ENCODE peak calls at places on chromosomes 2 and 18, in ten cellular contexts. M is upper lobe of right lung, U is stomach, O is transverse colon, Y is astrocyte of the spinal cord, R is brain microvascular endothelial cell, B is K562, Z is GM23338, K is AG04450, V is psoas muscle. A is an unnamed sample.

GRCh38 chr2:166197446-166197845 is 69.6 kb upstream of the SCN1A start:
- DNase-seq in M (no peak), U (no peak), O (no peak), Y (no peak), R (no peak), B (no peak), Z (no peak), K (no peak), V (no peak), A (no peak)

GRCh38 chr2:101850450-101850849 is 141.3 kb upstream of the IL1R2 start:
- DNase-seq in M (no peak), U (no peak), O (no peak), Y (no peak), R (no peak), B (no peak), Z (no peak), K (no peak), V (no peak), A (no peak)

GRCh38 chr18:2855560-2856350 is 8.9 kb downstream of the EMILIN2 start:
- DNase-seq in M (no peak), U (no peak), O (no peak), Y (no peak), R (no peak), B (no peak), Z (no peak), K (no peak), V (no peak), A (no peak)

GRCh38 chr2:168928113-168928823 is 27.2 kb downstream of the G6PC2 start:
- DNase-seq in M (no peak), U (no peak), O (no peak), Y (no peak), R (no peak), B (no peak), Z (no peak), K (no peak), V (no peak), A (no peak)

GRCh38 chr2:111534816-111535803 is 348.9 kb downstream of the ANAPC1 start:
- DNase-seq in M (no peak), U (no peak), O (peak), Y (peak), R (peak), B (no peak), Z (peak), K (peak), V (no peak), A (no peak)

GRCh38 chr18:32049393-32050161 is 31.0 kb downstream of the RNF125 start:
- DNase-seq in M (peak), U (peak), O (peak), Y (no peak), R (no peak), B (no peak), Z (no peak), K (no peak), V (peak), A (peak)

GRCh38 chr2:142190805-142191204 is 60.0 kb upstream of the LRP1B start:
- DNase-seq in M (no peak), U (no peak), O (no peak), Y (peak), R (peak), B (no peak), Z (peak), K (no peak), V (no peak), A (peak)

GRCh38 chr2:20573611-20574422 is 77.1 kb downstream of the HS1BP3 start:
- DNase-seq in M (no peak), U (no peak), O (peak), Y (peak), R (no peak), B (no peak), Z (no peak), K (peak), V (no peak), A (no peak)

GRCh38 chr2:50752228-50752627 is 279.7 kb downstream of the NRXN1 start:
- DNase-seq in M (no peak), U (no peak), O (no peak), Y (peak), R (no peak), B (no peak), Z (no peak), K (peak), V (no peak), A (no peak)

GRCh38 chr18:57527479-57528237 is 58.8 kb downstream of the FECH start:
- DNase-seq in M (no peak), U (no peak), O (no peak), Y (no peak), R (no peak), B (no peak), Z (no peak), K (no peak), V (no peak), A (no peak)

GRCh38 chr2:122683018-122683417 is 927.6 kb downstream of the TSN start:
- DNase-seq in M (no peak), U (no peak), O (no peak), Y (no peak), R (no peak), B (no peak), Z (no peak), K (no peak), V (no peak), A (peak)

GRCh38 chr2:122681626-122682025 is 926.2 kb downstream of the TSN start:
- DNase-seq in M (no peak), U (no peak), O (no peak), Y (no peak), R (no peak), B (no peak), Z (no peak), K (no peak), V (no peak), A (no peak)

DNA sequence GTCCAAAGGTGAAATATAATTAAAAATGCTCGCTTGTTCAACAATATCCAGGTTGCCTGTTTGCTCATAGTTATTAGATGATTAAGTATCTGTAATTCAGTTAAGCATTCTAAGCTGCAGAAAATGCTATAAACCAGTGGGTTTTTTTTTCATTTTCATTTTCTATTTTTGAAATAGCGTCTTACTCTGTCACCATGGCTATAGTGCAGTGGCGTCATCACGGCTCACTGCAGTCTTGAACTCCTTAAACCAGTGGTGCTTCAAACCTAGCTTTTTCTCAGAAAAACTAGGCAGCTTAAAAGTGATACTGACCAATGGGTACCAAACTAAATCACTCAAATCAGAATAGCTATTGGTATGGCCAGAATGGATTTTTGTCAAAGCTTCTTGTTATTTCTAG is 925.2 kb downstream of the TSN start:
- DNase-seq in M (no peak), U (no peak), O (no peak), Y (no peak), R (no peak), B (no peak), Z (no peak), K (no peak), V (no peak), A (no peak)
- H3K4me3 ChIP-seq in M (no peak), U (no peak), O (no peak), Y (no peak), R (no peak), B (no peak), Z (no peak), K (no peak), V (no peak), A (no peak)

DNA sequence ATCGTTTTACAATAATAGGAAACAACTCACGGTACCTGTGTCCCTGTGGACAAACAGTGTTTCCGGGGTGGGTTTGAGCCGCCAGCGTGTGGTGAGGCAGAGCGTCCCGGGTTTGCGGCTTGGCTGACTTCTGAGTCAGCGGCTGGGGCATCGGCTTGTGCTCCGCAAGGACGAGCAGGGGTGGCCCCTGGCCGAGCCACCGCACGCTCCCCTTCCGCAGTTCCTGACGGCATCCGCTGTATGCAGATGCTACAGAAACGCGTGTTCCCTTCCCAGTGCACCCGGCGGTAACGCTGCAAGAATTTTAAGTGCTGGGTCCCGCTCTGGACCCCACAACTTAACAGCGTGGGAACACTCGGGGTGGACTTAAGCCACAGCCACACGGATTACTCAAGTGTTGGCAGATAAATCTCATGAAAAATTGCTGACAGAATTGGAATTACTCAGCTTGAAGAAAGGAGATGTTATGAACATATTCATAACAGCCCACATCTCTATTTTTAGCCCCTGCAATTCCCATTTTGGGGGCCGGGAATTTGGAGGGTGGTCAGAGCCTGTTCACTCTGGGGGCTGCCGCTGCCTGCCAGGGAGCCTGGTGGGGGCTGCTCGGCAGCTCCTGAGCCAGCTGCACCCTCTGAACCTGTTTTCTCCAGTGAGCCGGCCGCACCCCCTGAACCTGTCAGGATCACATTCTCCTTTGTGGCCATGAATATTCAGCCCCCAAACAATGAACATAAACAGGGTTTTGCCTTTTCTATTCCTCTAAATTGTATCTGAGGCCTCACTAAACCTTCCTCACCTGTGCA is 12.6 kb upstream of the KCNG2 start:
- DNase-seq in M (peak), U (no peak), O (no peak), Y (no peak), R (no peak), B (no peak), Z (no peak), K (no peak), V (no peak), A (no peak)
- H3K4me3 ChIP-seq in M (no peak), U (no peak), O (no peak), Y (no peak), R (no peak), B (no peak), Z (no peak), K (no peak), V (no peak), A (no peak)

DNA sequence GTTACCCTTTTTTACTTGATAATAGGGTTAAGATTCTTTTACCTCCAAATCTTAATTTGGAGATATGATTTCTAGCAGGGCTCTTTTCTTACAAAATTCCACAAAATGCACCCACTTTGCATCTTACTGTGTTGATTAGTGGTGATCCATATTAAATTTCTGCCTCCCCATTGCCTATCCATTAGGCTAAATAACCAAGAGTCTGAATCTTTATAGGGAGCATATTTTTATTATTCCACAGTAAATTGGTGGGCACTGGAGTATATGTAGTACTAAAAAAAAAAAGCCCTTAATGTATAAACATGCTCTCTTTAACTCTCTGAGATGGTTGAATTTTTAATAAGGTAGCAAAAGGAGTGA is 8.1 kb upstream of the TXNDC2 start:
- DNase-seq in M (no peak), U (no peak), O (no peak), Y (no peak), R (no peak), B (no peak), Z (no peak), K (no peak), V (no peak), A (no peak)
- H3K4me3 ChIP-seq in M (peak), U (no peak), O (no peak), Y (no peak), R (peak), B (peak), Z (no peak), K (peak), V (no peak), A (no peak)

GRCh38 chr2:206082298-206082843 is 3.6 kb downstream of the INO80D start:
- DNase-seq in M (no peak), U (no peak), O (no peak), Y (no peak), R (no peak), B (no peak), Z (peak), K (no peak), V (no peak), A (peak)

GRCh38 chr2:206083602-206084467 is 2.1 kb downstream of the INO80D start:
- DNase-seq in M (no peak), U (peak), O (peak), Y (peak), R (no peak), B (no peak), Z (peak), K (no peak), V (no peak), A (peak)

GRCh38 chr2:206084468-206084869 is 1.5 kb downstream of the INO80D start:
- DNase-seq in M (peak), U (peak), O (peak), Y (peak), R (peak), B (peak), Z (peak), K (peak), V (peak), A (peak)

GRCh38 chr2:206080927-206081326 is 5.0 kb downstream of the INO80D start:
- DNase-seq in M (no peak), U (no peak), O (no peak), Y (no peak), R (no peak), B (no peak), Z (no peak), K (no peak), V (no peak), A (no peak)

GRCh38 chr2:206079699-206080465 is 6.1 kb downstream of the INO80D start:
- DNase-seq in M (no peak), U (no peak), O (no peak), Y (no peak), R (no peak), B (no peak), Z (peak), K (no peak), V (no peak), A (peak)
- H3K4me3 ChIP-seq in M (no peak), U (no peak), O (no peak), Y (no peak), R (no peak), B (no peak), Z (peak), K (no peak), V (no peak), A (no peak)

GRCh38 chr18:22473366-22473765 is 55.7 kb upstream of the CTAGE1 start:
- DNase-seq in M (no peak), U (no peak), O (no peak), Y (no peak), R (no peak), B (no peak), Z (no peak), K (no peak), V (no peak), A (no peak)
- H3K4me3 ChIP-seq in M (no peak), U (no peak), O (no peak), Y (no peak), R (no peak), B (no peak), Z (no peak), K (no peak), V (no peak), A (no peak)

GRCh38 chr2:9498210-9498609 is 23.9 kb downstream of the IAH1 start:
- DNase-seq in M (no peak), U (no peak), O (no peak), Y (peak), R (no peak), B (no peak), Z (no peak), K (no peak), V (no peak), A (no peak)
- H3K4me3 ChIP-seq in M (no peak), U (no peak), O (no peak), Y (no peak), R (no peak), B (no peak), Z (no peak), K (no peak), V (no peak), A (no peak)

GRCh38 chr2:16507655-16508054 is 158.0 kb downstream of the CYRIA start:
- DNase-seq in M (no peak), U (no peak), O (no peak), Y (no peak), R (no peak), B (no peak), Z (peak), K (no peak), V (no peak), A (no peak)

GRCh38 chr2:16506366-16506765 is 159.3 kb downstream of the CYRIA start:
- DNase-seq in M (no peak), U (no peak), O (no peak), Y (no peak), R (no peak), B (no peak), Z (no peak), K (no peak), V (no peak), A (no peak)

GRCh38 chr2:16511041-16511440 is 154.6 kb downstream of the CYRIA start:
- DNase-seq in M (no peak), U (no peak), O (no peak), Y (no peak), R (no peak), B (no peak), Z (no peak), K (no peak), V (no peak), A (no peak)

GRCh38 chr2:16509042-16509441 is 156.6 kb downstream of the CYRIA start:
- DNase-seq in M (no peak), U (no peak), O (no peak), Y (no peak), R (no peak), B (no peak), Z (no peak), K (no peak), V (no peak), A (no peak)

DNA sequence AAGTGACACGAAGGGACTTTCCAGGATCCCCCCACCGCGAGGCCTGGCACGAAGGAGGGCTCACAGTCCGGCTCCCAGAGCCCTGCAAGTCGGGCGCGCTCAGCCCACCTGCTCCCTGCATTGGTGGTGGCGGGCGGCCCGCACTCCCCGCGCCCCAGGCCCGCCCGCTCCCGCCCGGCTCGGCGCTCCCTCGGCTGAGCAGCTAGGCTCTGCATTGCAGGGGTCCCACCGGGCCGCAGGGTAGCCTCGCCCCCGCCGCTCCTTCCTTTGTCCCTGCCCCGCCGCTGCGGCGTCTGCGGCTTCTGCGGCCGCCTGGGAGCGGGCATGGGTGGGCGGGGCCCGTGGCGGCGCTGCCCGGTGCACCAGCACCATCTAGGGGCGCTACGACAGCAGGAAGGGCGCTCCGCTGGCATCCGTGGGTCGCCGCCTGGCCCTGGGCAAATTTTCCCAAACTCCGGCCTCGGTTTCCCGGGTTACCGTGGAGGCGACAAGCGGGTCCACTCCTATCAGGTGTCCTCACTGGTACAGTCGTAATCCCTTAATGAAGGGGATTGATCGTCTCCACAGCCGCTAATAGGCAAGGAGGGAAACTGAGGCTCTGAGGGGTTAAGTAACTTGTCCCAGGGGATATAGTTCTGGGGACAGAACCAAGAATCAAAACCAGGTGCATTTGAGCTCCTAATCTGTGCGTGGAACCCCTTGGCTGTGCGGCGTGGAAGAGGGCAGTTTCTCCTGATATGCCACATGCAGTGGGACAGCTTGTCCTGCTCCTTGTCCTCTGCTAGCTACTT is 157.4 kb downstream of the CYRIA start:
- DNase-seq in M (peak), U (peak), O (peak), Y (peak), R (no peak), B (peak), Z (peak), K (no peak), V (peak), A (peak)
- H3K4me3 ChIP-seq in M (peak), U (peak), O (peak), Y (no peak), R (peak), B (no peak), Z (peak), K (no peak), V (peak), A (no peak)